ENCODE peak calls at places on chromosomes 12 and 14, in eight cellular contexts. V is tibial nerve, S is esophagus muscularis mucosa, O is adrenal gland, B is IMR-90, T is sigmoid colon, M is gastrocnemius medialis, A is heart left ventricle. Q is an unnamed sample. For H3K4me1, the result is how much of the 10 kb centered on the place peaks cover.

GRCh38 chr14:77039285-77040058 is 11.0 kb upstream of the IRF2BPL start:
- DNase-seq in O (no peak), V (peak), A (no peak), M (no peak), B (peak), S (no peak), T (no peak), Q (no peak)

GRCh38 chr12:60106207-60106606 is 510.4 kb downstream of the SLC16A7 start:
- DNase-seq in B (peak), A (no peak), M (no peak), V (no peak), S (no peak), O (no peak), T (no peak), Q (no peak)

GRCh38 chr12:110639336-110640178 is 25.6 kb downstream of the TCTN1 start:
- DNase-seq in M (no peak), T (no peak), S (no peak), O (no peak), B (peak), V (no peak), A (no peak), Q (no peak)

GRCh38 chr12:123267991-123268843 is 3.4 kb downstream of the CDK2AP1 start:
- DNase-seq in A (peak), O (no peak), T (no peak), V (no peak), S (no peak), B (no peak), M (no peak), Q (no peak)

GRCh38 chr12:64469455-64470142 is 17.7 kb downstream of the TBK1 start:
- DNase-seq in V (no peak), O (peak), A (no peak), S (no peak), M (peak), B (no peak), T (no peak), Q (no peak)

GRCh38 chr14:68384881-68385280 is 408.0 kb downstream of the ZFP36L1 start:
- DNase-seq in B (no peak), S (no peak), V (no peak), O (peak), A (peak), M (no peak), T (no peak), Q (no peak)

GRCh38 chr12:124761876-124762275 is 101.8 kb downstream of the SCARB1 start:
- DNase-seq in O (no peak), B (no peak), M (no peak), A (no peak), V (no peak), T (no peak), S (no peak), Q (no peak)

GRCh38 chr12:106309671-106310313 is 7.3 kb downstream of the TCP11L2 start:
- DNase-seq in O (peak), B (peak), S (no peak), V (no peak), T (no peak), M (peak), A (no peak), Q (no peak)

GRCh38 chr14:54682578-54682977 is 115.7 kb downstream of the SAMD4A start:
- DNase-seq in T (no peak), O (no peak), S (no peak), M (no peak), A (no peak), V (no peak), B (no peak), Q (no peak)

GRCh38 chr14:56153271-56153670 is 35.1 kb downstream of the PELI2 start:
- DNase-seq in O (no peak), V (no peak), B (peak), A (no peak), S (no peak), T (no peak), M (no peak), Q (no peak)

GRCh38 chr12:70645494-70646317 is 8.5 kb upstream of the PTPRB start:
- DNase-seq in V (no peak), T (no peak), S (no peak), B (peak), M (no peak), O (peak), A (peak), Q (peak)

GRCh38 chr14:74429221-74429691 is 3.2 kb upstream of the SYNDIG1L start:
- DNase-seq in M (no peak), V (no peak), S (no peak), T (no peak), B (no peak), O (no peak), A (no peak), Q (no peak)

GRCh38 chr12:113873741-113874140 is 92.4 kb downstream of the RBM19 start:
- DNase-seq in B (no peak), V (no peak), O (no peak), T (no peak), S (no peak), M (no peak), A (no peak), Q (no peak)

GRCh38 chr12:11879306-11879705 is 191.4 kb upstream of the BCL2L14 start:
- DNase-seq in M (no peak), A (no peak), V (no peak), T (no peak), O (no peak), B (peak), S (no peak), Q (no peak)

GRCh38 chr12:21073129-21073528 is 57.9 kb upstream of the SLCO1B1 start:
- DNase-seq in S (no peak), B (no peak), V (no peak), M (no peak), A (no peak), T (no peak), O (no peak), Q (no peak)

GRCh38 chr14:33936391-33936790 is 14.5 kb downstream of the EGLN3 start:
- DNase-seq in S (no peak), V (no peak), M (no peak), B (no peak), O (no peak), T (no peak), A (no peak), Q (no peak)

GRCh38 chr14:75497701-75498100 is 24.6 kb upstream of the BATF start:
- DNase-seq in T (no peak), B (no peak), M (no peak), O (no peak), A (no peak), S (peak), V (no peak), Q (no peak)

GRCh38 chr12:91687052-91688017 is 458.3 kb downstream of the BTG1 start:
- DNase-seq in M (no peak), T (no peak), S (no peak), A (no peak), O (no peak), V (no peak), B (no peak), Q (no peak)

GRCh38 chr14:21057803-21058675 is at the start of gene RNASE8:
- DNase-seq in M (no peak), V (no peak), A (no peak), O (no peak), S (no peak), B (peak), T (no peak), Q (no peak)

GRCh38 chr14:67934087-67934486 is 114.5 kb downstream of the RAD51B start:
- DNase-seq in T (no peak), O (peak), B (peak), S (no peak), V (peak), M (no peak), A (no peak), Q (peak)

GRCh38 chr14:69815556-69815955 is 18.5 kb upstream of the SLC10A1 start:
- DNase-seq in T (no peak), B (no peak), A (no peak), O (no peak), S (peak), V (no peak), M (no peak), Q (no peak)

GRCh38 chr12:62846506-62846905 is 88.4 kb downstream of the PPM1H start:
- DNase-seq in V (no peak), T (no peak), A (no peak), M (no peak), O (no peak), B (peak), S (no peak), Q (no peak)

GRCh38 chr14:97866664-97867063 is 1069.5 kb downstream of the VRK1 start:
- DNase-seq in M (no peak), A (no peak), B (no peak), O (no peak), V (no peak), T (no peak), S (no peak), Q (no peak)

GRCh38 chr14:38207830-38208815 is at the start of gene SSTR1:
- DNase-seq in M (no peak), B (no peak), A (no peak), V (no peak), O (no peak), T (no peak), S (no peak), Q (no peak)

GRCh38 chr14:38209572-38210159 is 2.0 kb downstream of the SSTR1 start:
- DNase-seq in O (no peak), B (no peak), T (peak), M (no peak), S (no peak), A (peak), V (no peak), Q (no peak)

GRCh38 chr14:38207342-38207741 is 362 bp upstream of the SSTR1 start:
- DNase-seq in A (no peak), M (no peak), B (no peak), O (no peak), T (no peak), S (no peak), V (no peak), Q (no peak)

GRCh38 chr14:38210168-38210567 is 2.5 kb downstream of the SSTR1 start:
- DNase-seq in M (no peak), B (peak), V (no peak), O (no peak), A (no peak), T (no peak), S (no peak), Q (no peak)

DNA sequence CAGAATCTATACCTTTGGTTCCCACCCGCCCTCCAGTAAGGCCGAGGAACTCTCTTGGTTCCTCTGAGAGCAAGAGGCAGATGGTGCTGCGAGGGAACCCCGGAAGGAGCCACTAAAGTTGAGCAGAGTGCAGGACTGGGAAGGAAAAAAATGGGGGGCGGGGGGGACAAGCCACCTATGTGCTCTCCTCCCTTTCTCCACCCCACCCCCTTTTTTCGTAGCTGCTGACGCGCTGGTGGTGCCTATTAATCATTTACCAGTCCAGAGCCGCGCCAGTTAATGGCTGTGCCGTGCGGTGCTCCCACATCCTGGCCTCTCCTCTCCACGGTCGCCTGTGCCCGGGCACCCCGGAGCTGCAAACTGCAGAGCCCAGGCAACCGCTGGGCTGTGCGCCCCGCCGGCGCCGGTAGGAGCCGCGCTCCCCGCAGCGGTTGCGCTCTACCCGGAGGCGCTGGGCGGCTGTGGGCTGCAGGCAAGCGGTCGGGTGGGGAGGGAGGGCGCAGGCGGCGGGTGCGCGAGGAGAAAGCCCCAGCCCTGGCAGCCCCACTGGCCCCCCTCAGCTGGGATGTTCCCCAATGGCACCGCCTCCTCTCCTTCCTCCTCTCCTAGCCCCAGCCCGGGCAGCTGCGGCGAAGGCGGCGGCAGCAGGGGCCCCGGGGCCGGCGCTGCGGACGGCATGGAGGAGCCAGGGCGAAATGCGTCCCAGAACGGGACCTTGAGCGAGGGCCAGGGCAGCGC is 1.3 kb downstream of the SSTR1 start:
- DNase-seq in S (no peak), T (no peak), V (no peak), A (peak), O (no peak), B (peak), M (no peak), Q (peak)
- H3K4me3 ChIP-seq in S (peak), T (no peak), V (peak), A (peak), O (no peak), B (peak), M (peak), Q (no peak)

DNA sequence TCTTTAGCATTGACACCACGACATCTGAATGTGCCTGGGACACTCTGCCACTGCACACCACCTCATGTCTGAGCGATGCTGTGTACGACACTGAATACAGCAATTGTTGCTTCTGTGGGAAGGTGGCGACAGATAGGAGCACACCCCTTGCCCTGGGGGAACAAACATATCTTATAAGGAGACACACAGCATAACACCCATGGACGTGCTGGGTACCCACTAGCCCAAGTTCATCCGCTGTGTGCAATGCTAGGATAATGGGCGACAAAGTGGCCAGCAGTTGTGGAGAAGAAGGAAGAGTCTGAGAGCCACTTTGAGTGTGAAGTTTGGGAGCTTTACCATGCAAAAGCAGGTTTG is 61.1 kb downstream of the VWF start:
- DNase-seq in T (no peak), O (no peak), V (no peak), S (no peak), B (no peak), A (no peak), M (no peak), Q (no peak)
- TF ChIP-seq POLR2A in T (no peak), O (no peak), V (no peak), S (no peak), B (no peak), A (no peak), M (no peak), Q (no peak)

GRCh38 chr12:66188584-66189475 is at the start of gene IRAK3:
- DNase-seq in O (peak), T (peak), S (peak), B (peak), V (peak), A (peak), M (peak), Q (peak)

GRCh38 chr12:66190519-66191406 is 1.7 kb downstream of the IRAK3 start:
- DNase-seq in T (no peak), A (no peak), S (no peak), B (peak), V (no peak), M (no peak), O (no peak), Q (no peak)

GRCh38 chr12:66189476-66189823 is 436 bp downstream of the IRAK3 start:
- DNase-seq in S (no peak), V (no peak), O (no peak), M (no peak), T (no peak), A (no peak), B (no peak), Q (no peak)

GRCh38 chr12:66194122-66194521 is 5.1 kb downstream of the IRAK3 start:
- DNase-seq in V (no peak), A (no peak), M (no peak), B (no peak), S (no peak), T (no peak), O (no peak), Q (no peak)

GRCh38 chr12:66191547-66192126 is 2.6 kb downstream of the IRAK3 start:
- DNase-seq in A (no peak), O (no peak), T (no peak), S (no peak), M (no peak), V (no peak), B (no peak), Q (no peak)
- H3K4me1 ChIP-seq in A (under half), O (under half), T (under half), S (under half), M (under half), V (under half), B (under half), Q (under half)

GRCh38 chr12:88113871-88114270 is 28.0 kb downstream of the CEP290 start:
- DNase-seq in T (no peak), S (no peak), V (no peak), A (no peak), M (no peak), B (peak), O (no peak), Q (no peak)

GRCh38 chr12:88108021-88108420 is 33.9 kb downstream of the CEP290 start:
- DNase-seq in O (no peak), T (no peak), B (peak), M (no peak), V (no peak), S (no peak), A (no peak), Q (no peak)

DNA sequence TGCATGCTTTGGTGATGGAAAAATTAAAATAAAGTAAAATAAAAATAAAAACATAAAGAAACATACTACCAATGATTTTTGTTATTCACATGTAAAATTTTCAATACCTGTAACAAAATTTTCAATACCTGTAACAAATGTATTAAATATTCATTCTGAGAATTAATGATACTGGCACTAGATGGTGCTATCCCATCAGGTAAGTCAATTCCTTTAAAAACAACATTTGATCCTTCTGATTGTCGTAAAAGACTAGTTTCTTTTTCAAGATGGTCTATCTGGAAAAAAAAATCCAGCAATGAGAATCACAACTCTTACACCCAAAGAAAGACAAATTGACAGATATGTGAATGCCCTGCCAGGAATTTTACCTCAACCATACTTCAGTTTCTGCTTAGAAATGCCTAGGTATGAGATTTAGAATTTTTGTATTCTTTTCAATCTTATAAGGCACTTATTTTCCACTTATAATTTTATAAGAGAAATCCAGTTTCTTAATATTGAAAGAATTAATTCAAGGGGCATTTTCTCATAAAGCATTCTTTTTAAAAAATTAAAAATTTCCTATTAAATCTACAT is 30.7 kb downstream of the CEP290 start:
- DNase-seq in O (no peak), V (no peak), A (no peak), B (peak), S (no peak), M (no peak), T (no peak), Q (no peak)
- H3K4me3 ChIP-seq in O (no peak), V (no peak), A (no peak), B (no peak), S (peak), M (no peak), T (no peak), Q (no peak)

GRCh38 chr14:63727736-63728728 is at the start of gene SGPP1:
- DNase-seq in T (peak), A (peak), O (peak), S (peak), M (peak), B (peak), V (peak), Q (peak)
- TF ChIP-seq POLR2A in T (peak), A (peak), O (peak), S (peak), M (peak), B (peak), V (peak), Q (peak)

GRCh38 chr12:51868821-51869489 is 18.9 kb upstream of the ANKRD33 start:
- DNase-seq in O (no peak), V (no peak), T (no peak), A (peak), M (no peak), S (no peak), B (no peak), Q (no peak)

GRCh38 chr12:51869931-51870330 is 18.0 kb upstream of the ANKRD33 start:
- DNase-seq in B (no peak), A (peak), V (no peak), T (no peak), S (no peak), O (no peak), M (no peak), Q (no peak)

GRCh38 chr12:51871126-51871525 is 16.8 kb upstream of the ANKRD33 start:
- DNase-seq in A (peak), V (peak), M (no peak), T (no peak), O (no peak), S (no peak), B (no peak), Q (no peak)

GRCh38 chr12:51867796-51868428 is 19.4 kb upstream of the FIGNL2 start:
- DNase-seq in O (no peak), B (no peak), M (no peak), S (no peak), T (no peak), A (peak), V (no peak), Q (no peak)

DNA sequence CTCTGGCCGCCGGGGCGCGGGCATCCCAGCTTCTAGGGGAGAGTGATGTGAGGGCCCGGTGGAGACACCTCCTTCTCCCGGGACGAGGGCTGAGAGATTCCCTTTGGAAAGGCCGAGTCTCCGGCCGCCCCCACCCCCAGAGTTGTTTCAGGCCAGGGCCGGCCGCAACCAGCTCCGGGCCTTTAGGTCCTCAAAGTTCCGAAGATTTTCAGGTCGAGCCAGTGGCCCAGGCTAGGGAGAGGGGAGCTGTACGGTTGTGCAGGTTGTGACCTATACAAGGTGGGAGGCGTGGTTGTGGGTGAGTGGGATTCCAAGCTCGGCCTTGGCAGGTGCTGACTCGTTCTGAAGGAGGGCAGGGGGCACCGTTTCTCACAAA is 18.4 kb upstream of the ANKRD33 start:
- DNase-seq in T (no peak), B (no peak), A (peak), O (no peak), M (no peak), S (no peak), V (no peak), Q (no peak)
- H3K4me1 ChIP-seq in T (under half), B (under half), A (under half), O (under half), M (under half), S (under half), V (under half), Q (under half)

DNA sequence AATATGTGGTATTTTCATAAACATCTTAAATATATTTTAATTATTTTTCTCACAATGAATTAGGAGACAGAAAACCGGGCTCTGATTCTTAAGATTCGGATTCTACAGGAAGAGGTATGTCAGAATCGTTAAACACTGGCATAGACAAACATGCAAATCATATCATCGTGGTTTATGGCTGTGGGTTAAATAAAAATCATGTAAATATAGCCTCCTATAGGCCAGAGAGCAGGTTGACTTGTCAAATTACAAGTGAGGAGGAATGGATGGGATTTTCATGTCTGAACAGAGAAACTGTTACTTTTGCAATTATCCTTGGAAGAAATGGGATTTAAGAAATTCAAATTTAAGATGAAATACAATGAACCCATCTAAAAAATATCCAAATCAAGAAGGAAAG is 74.9 kb upstream of the BCAT1 start:
- DNase-seq in O (no peak), T (no peak), S (no peak), V (no peak), A (no peak), M (no peak), B (no peak), Q (no peak)
- H3K4me3 ChIP-seq in O (no peak), T (no peak), S (no peak), V (no peak), A (no peak), M (no peak), B (no peak), Q (no peak)

GRCh38 chr14:37594916-37595808 is at the start of the genes FOXA1 and TTC6:
- DNase-seq in V (no peak), S (no peak), M (no peak), T (no peak), O (no peak), B (peak), A (no peak), Q (peak)
- TF ChIP-seq POLR2A in V (no peak), S (no peak), M (no peak), T (no peak), O (no peak), B (no peak), A (no peak), Q (no peak)